ENCODE peak calls at places on chromosomes 13 and 19, in six cellular contexts. B is keratinocyte, U is IMR-90, Z is K562, I is fibroblast of lung, O is Karpas-422. D is an unnamed sample.

GRCh38 chr19:5627395-5627904 is 4.6 kb downstream of the SAFB start:
- DNase-seq in O (peak; percentile 88), I (peak; percentile 34), Z (peak; percentile 80), U (peak; percentile 72), B (no peak), D (peak; percentile 48)

GRCh38 chr13:50403311-50403710 is 388.1 kb downstream of the KCNRG start:
- DNase-seq in O (peak; percentile 49), Z (no peak), B (no peak), I (no peak), U (peak; percentile 53), D (no peak)

GRCh38 chr19:17931532-17932191 is 1.2 kb upstream of the CCDC124 start:
- DNase-seq in I (no peak), B (no peak), U (no peak), Z (peak; percentile 32), O (peak; percentile 52), D (no peak)

GRCh38 chr13:79393564-79394249 is 12.3 kb downstream of the RBM26 start:
- DNase-seq in I (no peak), B (no peak), Z (no peak), O (peak; percentile 65), U (no peak), D (no peak)

GRCh38 chr19:37304190-37304883 is 66.6 kb upstream of the ZNF527 start:
- DNase-seq in B (no peak), U (no peak), Z (peak; percentile 13), I (peak; percentile 20), O (no peak), D (no peak)

GRCh38 chr13:49641810-49642291 is 13.5 kb downstream of the ARL11 start:
- DNase-seq in O (no peak), Z (peak; percentile 48), B (peak; percentile 68), U (peak; percentile 88), I (peak; percentile 96), D (no peak)

GRCh38 chr13:47484564-47484963 is 516.5 kb downstream of the SUCLA2 start:
- DNase-seq in B (no peak), Z (no peak), O (no peak), U (peak; percentile 89), I (peak; percentile 88), D (no peak)

GRCh38 chr13:77832339-77833100 is 86.1 kb downstream of the EDNRB start:
- DNase-seq in O (no peak), I (peak; percentile 47), U (peak; percentile 6), Z (no peak), B (no peak), D (no peak)

GRCh38 chr13:75414036-75414827 is 67.7 kb downstream of the TBC1D4 start:
- DNase-seq in B (no peak), I (no peak), U (no peak), O (no peak), Z (no peak), D (no peak)

GRCh38 chr13:98174995-98175394 is 2.1 kb downstream of the RNF113B start:
- DNase-seq in B (no peak), Z (no peak), I (no peak), U (peak; percentile 31), O (no peak), D (no peak)

GRCh38 chr19:36837525-36837901 is 674 bp downstream of the ZNF790 start:
- DNase-seq in U (no peak), I (no peak), O (no peak), B (no peak), Z (no peak), D (no peak)

GRCh38 chr13:40452741-40453665 is 213.4 kb downstream of the FOXO1 start:
- DNase-seq in O (no peak), I (peak; percentile 28), U (peak; percentile 8), B (peak; percentile 78), Z (no peak), D (no peak)

GRCh38 chr13:110388141-110388943 is 81.3 kb downstream of the COL4A2 start:
- DNase-seq in I (peak; percentile 86), Z (no peak), B (no peak), U (peak; percentile 83), O (no peak), D (no peak)

GRCh38 chr19:46922465-46922864 is 61.7 kb downstream of the ARHGAP35 start:
- DNase-seq in U (no peak), I (no peak), B (no peak), Z (no peak), O (no peak), D (no peak)

GRCh38 chr13:105428816-105429215 is 1106.6 kb downstream of the EFNB2 start:
- DNase-seq in Z (no peak), U (peak; percentile 66), B (no peak), O (no peak), I (peak; percentile 12), D (no peak)

GRCh38 chr19:751501-752341 is 809 bp downstream of the MISP start:
- DNase-seq in U (peak; percentile 87), Z (peak; percentile 68), B (no peak), I (peak; percentile 87), O (no peak), D (no peak)
- H3K9ac ChIP-seq in U (peak overlapping the region; percentile 35), Z (peak overlapping the region; percentile 49), B (peak overlapping the region; percentile 83), I (peak overlapping the region; percentile 26), O (no peak overlapping the region), D (no peak overlapping the region)

GRCh38 chr13:29901714-29902631 is 51.6 kb upstream of the UBL3 start:
- DNase-seq in I (peak; percentile 96), B (no peak), U (peak; percentile 97), O (no peak), Z (no peak), D (no peak)
- H3K9ac ChIP-seq in I (no peak overlapping the region), B (no peak overlapping the region), U (no peak overlapping the region), O (no peak overlapping the region), Z (no peak overlapping the region), D (no peak overlapping the region)

GRCh38 chr19:10927691-10928562 is 512 bp downstream of the YIPF2 start:
- DNase-seq in B (no peak), O (peak; percentile 62), U (no peak), Z (no peak), I (no peak), D (no peak)
- H3K9ac ChIP-seq in B (peak overlapping the region; percentile 86), O (peak overlapping the region; percentile 95), U (peak overlapping the region; percentile 80), Z (peak overlapping the region; percentile 99), I (peak overlapping the region; percentile 85), D (peak overlapping the region; percentile 36)

GRCh38 chr19:49489601-49490167 is 2.3 kb downstream of the RPL13A start:
- DNase-seq in U (no peak), I (no peak), O (peak; percentile 40), Z (peak; percentile 25), B (no peak), D (no peak)
- H3K9ac ChIP-seq in U (peak overlapping the region; percentile 99), I (peak overlapping the region; percentile 32), O (peak overlapping the region; percentile 95), Z (peak overlapping the region; percentile 97), B (peak overlapping the region; percentile 100), D (peak overlapping the region; percentile 95)

D was measured in GM12878.